ENCODE peak calls at places on chromosomes 6 and 20, in five cellular contexts. One of them, this sample, is unnamed.

GRCh38 chr6:170100046-170100445 is 190.8 kb downstream of the DLL1 start:
- DNase-seq in neuronal stem cell: no peak
- DNase-seq in non-pigmented ciliary epithelial cell: no peak
- DNase-seq in trophoblast cell: no peak
- DNase-seq in neural progenitor cell: no peak
- DNase-seq in this sample: no peak

GRCh38 chr6:108755257-108756240 is 92.7 kb upstream of the ARMC2 start:
- DNase-seq in trophoblast cell: peak; percentile 90
- DNase-seq in neural progenitor cell: no peak
- DNase-seq in neuronal stem cell: no peak
- DNase-seq in non-pigmented ciliary epithelial cell: peak; percentile 4
- DNase-seq in this sample: peak; percentile 27

GRCh38 chr6:17318435-17319165 is 37.4 kb downstream of the RBM24 start:
- DNase-seq in neural progenitor cell: no peak
- DNase-seq in non-pigmented ciliary epithelial cell: no peak
- DNase-seq in neuronal stem cell: no peak
- DNase-seq in trophoblast cell: no peak
- DNase-seq in this sample: no peak

GRCh38 chr6:35181933-35182612 is 31.7 kb upstream of the SCUBE3 start:
- DNase-seq in trophoblast cell: peak; percentile 96
- DNase-seq in neuronal stem cell: no peak
- DNase-seq in neural progenitor cell: peak; percentile 32
- DNase-seq in non-pigmented ciliary epithelial cell: peak; percentile 61
- DNase-seq in this sample: peak; percentile 86

GRCh38 chr6:105322499-105323231 is 80.2 kb downstream of the PREP start:
- DNase-seq in trophoblast cell: no peak
- DNase-seq in neural progenitor cell: no peak
- DNase-seq in non-pigmented ciliary epithelial cell: no peak
- DNase-seq in neuronal stem cell: no peak
- DNase-seq in this sample: no peak

GRCh38 chr20:51444472-51444871 is 98.0 kb downstream of the NFATC2 start:
- DNase-seq in trophoblast cell: no peak
- DNase-seq in neuronal stem cell: no peak
- DNase-seq in non-pigmented ciliary epithelial cell: no peak
- DNase-seq in neural progenitor cell: no peak
- DNase-seq in this sample: peak; percentile 21

GRCh38 chr20:51388227-51388626 is 154.3 kb downstream of the NFATC2 start:
- DNase-seq in trophoblast cell: peak; percentile 66
- DNase-seq in non-pigmented ciliary epithelial cell: no peak
- DNase-seq in neural progenitor cell: no peak
- DNase-seq in neuronal stem cell: no peak
- DNase-seq in this sample: peak; percentile 26

GRCh38 chr20:59873409-59873808 is 60.0 kb downstream of the SYCP2 start:
- DNase-seq in non-pigmented ciliary epithelial cell: no peak
- DNase-seq in trophoblast cell: no peak
- DNase-seq in neural progenitor cell: no peak
- DNase-seq in neuronal stem cell: no peak
- DNase-seq in this sample: no peak

GRCh38 chr20:38460040-38460623 is 12.5 kb upstream of the RALGAPB start:
- DNase-seq in trophoblast cell: peak; percentile 79
- DNase-seq in non-pigmented ciliary epithelial cell: peak; percentile 86
- DNase-seq in neural progenitor cell: no peak
- DNase-seq in neuronal stem cell: no peak
- DNase-seq in this sample: peak; percentile 94